ENCODE peak calls at places on chromosomes 4 and X, in five cellular contexts. C is stimulated activated CD4-positive, alpha-beta T cell treated with anti-CD3 and anti-CD28 coated beads, Interleukin-2, amount 100 ng/mL, for 48 hours; W is GM12892; B is NCI-H510A treated with DMSO at 0.1 percent for 48 hours; V is occipital lobe. F is an unnamed sample.

GRCh38 chr4:162392938-162393337 is 229.1 kb upstream of the FSTL5 start:
- DNase-seq in B (peak), V (no peak), C (no peak), W (no peak), F (no peak)

GRCh38 chr4:164779811-164780216 is 25.9 kb downstream of the SMIM31 start:
- DNase-seq in B (peak), V (peak), W (no peak), C (peak), F (no peak)

GRCh38 chr4:79982587-79983327 is 90.3 kb downstream of the ANTXR2 start:
- DNase-seq in C (no peak), B (no peak), W (no peak), V (no peak), F (no peak)

GRCh38 chrX:108511721-108512120 is 72.1 kb downstream of the COL4A5 start:
- DNase-seq in B (no peak), W (no peak), V (no peak), C (no peak), F (no peak)

GRCh38 chr4:123399638-123400358 is 3.2 kb downstream of the SPRY1 start:
- DNase-seq in C (no peak), B (no peak), W (no peak), V (no peak), F (no peak)

GRCh38 chr4:89161841-89162240 is 50.5 kb downstream of the TIGD2 start:
- DNase-seq in B (no peak), C (no peak), W (no peak), V (no peak), F (no peak)

GRCh38 chr4:72767903-72768817 is 199.1 kb upstream of the ADAMTS3 start:
- DNase-seq in B (no peak), V (no peak), W (no peak), C (no peak), F (no peak)

GRCh38 chr4:97656034-97656720 is 487.1 kb downstream of the STPG2 start:
- DNase-seq in W (no peak), V (no peak), B (no peak), C (no peak), F (no peak)

GRCh38 chrX:80576815-80577533 is 156.7 kb downstream of the TENT5D start:
- DNase-seq in W (no peak), C (no peak), B (no peak), V (no peak), F (no peak)

GRCh38 chr4:98430708-98431403 is 169.7 kb downstream of the RAP1GDS1 start:
- DNase-seq in V (no peak), C (no peak), B (no peak), W (no peak), F (no peak)

GRCh38 chr4:140020457-140021361 is 133.3 kb downstream of the MAML3 start:
- DNase-seq in V (no peak), C (no peak), W (no peak), B (no peak), F (no peak)

GRCh38 chr4:145878501-145879435 is 59.9 kb downstream of the ZNF827 start:
- DNase-seq in W (no peak), V (no peak), B (no peak), C (no peak), F (no peak)

GRCh38 chr4:107379054-107379869 is 340.8 kb downstream of the PAPSS1 start:
- DNase-seq in V (no peak), W (no peak), B (no peak), C (no peak), F (no peak)

GRCh38 chr4:127261476-127261875 is 371.3 kb upstream of the INTU start:
- DNase-seq in C (no peak), W (no peak), V (no peak), B (no peak), F (no peak)

GRCh38 chr4:10456270-10457254 is 664 bp downstream of the ZNF518B start:
- DNase-seq in B (peak), C (no peak), W (peak), V (peak), F (no peak)

GRCh38 chr4:137998666-137999429 is 243.3 kb downstream of the SLC7A11 start:
- DNase-seq in W (no peak), C (no peak), V (no peak), B (no peak), F (no peak)

GRCh38 chr4:8838911-8839431 is 32.7 kb downstream of the HMX1 start:
- DNase-seq in V (no peak), B (no peak), W (no peak), C (no peak), F (peak)

GRCh38 chr4:86901864-86902263 is 9.6 kb upstream of the C4orf36 start:
- DNase-seq in V (no peak), B (no peak), W (no peak), C (no peak), F (no peak)

GRCh38 chrX:136047969-136048368 is 62.7 kb downstream of the SLC9A6 start:
- DNase-seq in V (no peak), C (no peak), W (no peak), B (no peak), F (no peak)

GRCh38 chrX:138885886-138886285 is 174.4 kb upstream of the FGF13 start:
- DNase-seq in C (no peak), W (no peak), V (no peak), B (no peak), F (no peak)

GRCh38 chr4:80610845-80611244 is 275.3 kb downstream of the CFAP299 start:
- DNase-seq in W (no peak), V (no peak), B (peak), C (no peak), F (no peak)

GRCh38 chr4:139436122-139436521 is 17.8 kb upstream of the RAB33B start:
- DNase-seq in B (no peak), C (no peak), V (no peak), W (no peak), F (no peak)

F was measured in breast epithelium.